ENCODE peak calls at places on chromosome 6, in six cellular contexts. One of them, this sample, is unnamed.

GRCh38 chr6:54060286-54060685 is 51.0 kb upstream of the MLIP start:
- DNase-seq in upper lobe of right lung: no peak
- DNase-seq in C1 segment of cervical spinal cord: no peak
- DNase-seq in mesenteric fat pad: no peak
- DNase-seq in progenitor cell of endocrine pancreas: no peak
- DNase-seq in activated T-cell treated with anti-CD3 and anti-CD28 coated beads for 1 hour: no peak
- DNase-seq in this sample: no peak

GRCh38 chr6:116329156-116329555 is 41.6 kb upstream of the DSE start:
- DNase-seq in progenitor cell of endocrine pancreas: no peak
- DNase-seq in upper lobe of right lung: no peak
- DNase-seq in C1 segment of cervical spinal cord: no peak
- DNase-seq in mesenteric fat pad: no peak
- DNase-seq in activated T-cell treated with anti-CD3 and anti-CD28 coated beads for 1 hour: no peak
- DNase-seq in this sample: no peak

GRCh38 chr6:31778999-31779885 is 2.1 kb upstream of the VWA7 start:
- DNase-seq in progenitor cell of endocrine pancreas: no peak
- DNase-seq in activated T-cell treated with anti-CD3 and anti-CD28 coated beads for 1 hour: no peak
- DNase-seq in upper lobe of right lung: no peak
- DNase-seq in mesenteric fat pad: no peak
- DNase-seq in C1 segment of cervical spinal cord: no peak
- DNase-seq in this sample: no peak

GRCh38 chr6:152094992-152095592 is 287.6 kb downstream of the ESR1 start:
- DNase-seq in C1 segment of cervical spinal cord: no peak
- DNase-seq in progenitor cell of endocrine pancreas: no peak
- DNase-seq in upper lobe of right lung: no peak
- DNase-seq in mesenteric fat pad: no peak
- DNase-seq in activated T-cell treated with anti-CD3 and anti-CD28 coated beads for 1 hour: no peak
- DNase-seq in this sample: no peak

GRCh38 chr6:54194067-54194466 is 82.8 kb downstream of the MLIP start:
- DNase-seq in activated T-cell treated with anti-CD3 and anti-CD28 coated beads for 1 hour: no peak
- DNase-seq in C1 segment of cervical spinal cord: no peak
- DNase-seq in mesenteric fat pad: no peak
- DNase-seq in progenitor cell of endocrine pancreas: no peak
- DNase-seq in upper lobe of right lung: no peak
- DNase-seq in this sample: no peak

GRCh38 chr6:170178561-170179477 is 112.1 kb downstream of the DLL1 start:
- DNase-seq in C1 segment of cervical spinal cord: no peak
- DNase-seq in activated T-cell treated with anti-CD3 and anti-CD28 coated beads for 1 hour: no peak
- DNase-seq in mesenteric fat pad: peak
- DNase-seq in upper lobe of right lung: no peak
- DNase-seq in progenitor cell of endocrine pancreas: no peak
- DNase-seq in this sample: peak

GRCh38 chr6:149440735-149441662 is 40.9 kb downstream of the SUMO4 start:
- DNase-seq in activated T-cell treated with anti-CD3 and anti-CD28 coated beads for 1 hour: no peak
- DNase-seq in upper lobe of right lung: no peak
- DNase-seq in C1 segment of cervical spinal cord: no peak
- DNase-seq in mesenteric fat pad: no peak
- DNase-seq in progenitor cell of endocrine pancreas: no peak
- DNase-seq in this sample: no peak

GRCh38 chr6:158660331-158660730 is 10.5 kb downstream of the SYTL3 start:
- DNase-seq in upper lobe of right lung: no peak
- DNase-seq in mesenteric fat pad: no peak
- DNase-seq in C1 segment of cervical spinal cord: no peak
- DNase-seq in activated T-cell treated with anti-CD3 and anti-CD28 coated beads for 1 hour: peak
- DNase-seq in progenitor cell of endocrine pancreas: no peak
- DNase-seq in this sample: no peak

GRCh38 chr6:169933839-169934698 is 182.6 kb downstream of the ERMARD start:
- DNase-seq in activated T-cell treated with anti-CD3 and anti-CD28 coated beads for 1 hour: no peak
- DNase-seq in upper lobe of right lung: no peak
- DNase-seq in mesenteric fat pad: no peak
- DNase-seq in progenitor cell of endocrine pancreas: no peak
- DNase-seq in C1 segment of cervical spinal cord: no peak
- DNase-seq in this sample: no peak

GRCh38 chr6:34362909-34363713 is 29.4 kb downstream of the NUDT3 start:
- DNase-seq in upper lobe of right lung: no peak
- DNase-seq in activated T-cell treated with anti-CD3 and anti-CD28 coated beads for 1 hour: no peak
- DNase-seq in mesenteric fat pad: no peak
- DNase-seq in progenitor cell of endocrine pancreas: no peak
- DNase-seq in C1 segment of cervical spinal cord: no peak
- DNase-seq in this sample: no peak

GRCh38 chr6:4139272-4139671 is 3.9 kb upstream of the ECI2 start:
- DNase-seq in activated T-cell treated with anti-CD3 and anti-CD28 coated beads for 1 hour: no peak
- DNase-seq in C1 segment of cervical spinal cord: no peak
- DNase-seq in upper lobe of right lung: no peak
- DNase-seq in progenitor cell of endocrine pancreas: no peak
- DNase-seq in mesenteric fat pad: no peak
- DNase-seq in this sample: no peak

This sample was measured in NCI-H1417 treated with DMSO at 0.1 percent for 48 hours.